ENCODE peak calls at places on chromosomes 13 and 19, in four cellular contexts. One of them, this sample, is unnamed.

GRCh38 chr19:7995756-7996155 is 9.7 kb downstream of the ELAVL1 start:
- DNase-seq in GM12878: no peak
- DNase-seq in HL-60: no peak
- DNase-seq in K562: no peak
- DNase-seq in this sample: no peak

GRCh38 chr13:80132741-80133601 is 208.0 kb downstream of the SPRY2 start:
- DNase-seq in HL-60: no peak
- DNase-seq in GM12878: no peak
- DNase-seq in K562: no peak
- DNase-seq in this sample: no peak

GRCh38 chr19:19820774-19821315 is 705 bp downstream of the ZNF506 start:
- DNase-seq in HL-60: peak
- DNase-seq in K562: no peak
- DNase-seq in GM12878: no peak
- DNase-seq in this sample: no peak

GRCh38 chr13:103497404-103497803 is 431.2 kb upstream of the SLC10A2 start:
- DNase-seq in GM12878: no peak
- DNase-seq in K562: no peak
- DNase-seq in HL-60: no peak
- DNase-seq in this sample: no peak

GRCh38 chr13:26184791-26185250 is 37.3 kb downstream of the RNF6 start:
- DNase-seq in K562: peak
- DNase-seq in GM12878: peak
- DNase-seq in HL-60: peak
- DNase-seq in this sample: peak

GRCh38 chr13:33090755-33091454 is 74.7 kb downstream of the KL start:
- DNase-seq in HL-60: no peak
- DNase-seq in GM12878: no peak
- DNase-seq in K562: no peak
- DNase-seq in this sample: no peak

GRCh38 chr19:20259615-20260014 is 92.6 kb downstream of the ZNF486 start:
- DNase-seq in GM12878: no peak
- DNase-seq in K562: no peak
- DNase-seq in HL-60: no peak
- DNase-seq in this sample: no peak

GRCh38 chr19:38173324-38174041 is 50.5 kb downstream of the DPF1 start:
- DNase-seq in HL-60: no peak
- DNase-seq in GM12878: no peak
- DNase-seq in K562: no peak
- DNase-seq in this sample: no peak

GRCh38 chr13:35694031-35694430 is 217.5 kb upstream of the MAB21L1 start:
- DNase-seq in HL-60: no peak
- DNase-seq in GM12878: no peak
- DNase-seq in K562: no peak
- DNase-seq in this sample: no peak

GRCh38 chr19:51440846-51441409 is 17.3 kb downstream of the SIGLEC8 start:
- DNase-seq in HL-60: peak
- DNase-seq in K562: peak
- DNase-seq in GM12878: no peak
- DNase-seq in this sample: no peak

GRCh38 chr19:48509467-48510194 is 2.0 kb downstream of the LMTK3 start:
- DNase-seq in GM12878: no peak
- DNase-seq in K562: peak
- DNase-seq in HL-60: no peak
- DNase-seq in this sample: no peak

GRCh38 chr19:3389876-3390361 is 23.5 kb downstream of the NFIC start:
- DNase-seq in K562: no peak
- DNase-seq in HL-60: no peak
- DNase-seq in GM12878: no peak
- DNase-seq in this sample: no peak

GRCh38 chr13:77544365-77544764 is 8.9 kb downstream of the SCEL start:
- DNase-seq in K562: no peak
- DNase-seq in HL-60: no peak
- DNase-seq in GM12878: no peak
- DNase-seq in this sample: no peak

GRCh38 chr13:31114641-31115040 is 47.1 kb downstream of the HSPH1 start:
- DNase-seq in GM12878: no peak
- DNase-seq in K562: no peak
- DNase-seq in HL-60: no peak
- DNase-seq in this sample: no peak

GRCh38 chr13:40755082-40755755 is 15.8 kb downstream of the MRPS31 start:
- DNase-seq in HL-60: no peak
- DNase-seq in GM12878: no peak
- DNase-seq in K562: no peak
- DNase-seq in this sample: no peak

GRCh38 chr19:29511768-29512167 is 14.0 kb upstream of the VSTM2B start:
- DNase-seq in HL-60: no peak
- DNase-seq in GM12878: no peak
- DNase-seq in K562: no peak
- DNase-seq in this sample: no peak

GRCh38 chr13:49791753-49792549 is 531 bp downstream of the KPNA3 start:
- DNase-seq in K562: peak
- DNase-seq in HL-60: peak
- DNase-seq in GM12878: no peak
- DNase-seq in this sample: peak

GRCh38 chr19:38869160-38869835 is 8.8 kb downstream of the RINL start:
- DNase-seq in GM12878: no peak
- DNase-seq in K562: no peak
- DNase-seq in HL-60: peak
- DNase-seq in this sample: no peak

GRCh38 chr13:113207890-113208423 is 512 bp downstream of the PCID2 start:
- DNase-seq in HL-60: peak
- DNase-seq in GM12878: no peak
- DNase-seq in K562: no peak
- DNase-seq in this sample: no peak

GRCh38 chr19:45564131-45564780 is 20.3 kb downstream of the OPA3 start:
- DNase-seq in K562: no peak
- DNase-seq in HL-60: no peak
- DNase-seq in GM12878: no peak
- DNase-seq in this sample: no peak

GRCh38 chr13:98846521-98846920 is 94.0 kb upstream of the SLC15A1 start:
- DNase-seq in K562: no peak
- DNase-seq in GM12878: no peak
- DNase-seq in HL-60: no peak
- DNase-seq in this sample: no peak

GRCh38 chr13:29527511-29527910 is 68.0 kb downstream of the SLC7A1 start:
- DNase-seq in HL-60: no peak
- DNase-seq in GM12878: no peak
- DNase-seq in K562: no peak
- DNase-seq in this sample: no peak

GRCh38 chr13:94483970-94484369 is 4.5 kb upstream of the DCT start:
- DNase-seq in HL-60: no peak
- DNase-seq in GM12878: no peak
- DNase-seq in K562: no peak
- DNase-seq in this sample: no peak

GRCh38 chr19:6117534-6117933 is 7.2 kb upstream of the RFX2 start:
- DNase-seq in GM12878: no peak
- DNase-seq in K562: no peak
- DNase-seq in HL-60: no peak
- DNase-seq in this sample: no peak

GRCh38 chr19:32098953-32099352 is 246.5 kb upstream of the ZNF507 start:
- DNase-seq in GM12878: no peak
- DNase-seq in K562: no peak
- DNase-seq in HL-60: no peak
- DNase-seq in this sample: no peak

GRCh38 chr19:6343462-6343861 is 10.1 kb upstream of the ACER1 start:
- DNase-seq in K562: peak
- DNase-seq in GM12878: no peak
- DNase-seq in HL-60: no peak
- DNase-seq in this sample: no peak

GRCh38 chr13:82136880-82137279 is 1745.4 kb downstream of the SLITRK1 start:
- DNase-seq in K562: no peak
- DNase-seq in HL-60: no peak
- DNase-seq in GM12878: no peak
- DNase-seq in this sample: no peak

GRCh38 chr13:30241537-30241936 is 65.8 kb downstream of the KATNAL1 start:
- DNase-seq in GM12878: peak
- DNase-seq in K562: no peak
- DNase-seq in HL-60: no peak
- DNase-seq in this sample: no peak

GRCh38 chr19:41887711-41888382 is 4.9 kb downstream of the ARHGEF1 start:
- DNase-seq in GM12878: no peak
- DNase-seq in HL-60: no peak
- DNase-seq in K562: no peak
- DNase-seq in this sample: no peak

GRCh38 chr13:32408296-32408998 is 19.5 kb downstream of the N4BP2L1 start:
- DNase-seq in HL-60: no peak
- DNase-seq in GM12878: no peak
- DNase-seq in K562: no peak
- DNase-seq in this sample: no peak

GRCh38 chr19:14731200-14731599 is 41.4 kb downstream of the ZNF333 start:
- DNase-seq in K562: no peak
- DNase-seq in HL-60: no peak
- DNase-seq in GM12878: no peak
- DNase-seq in this sample: no peak

GRCh38 chr19:44807162-44807561 is 1.7 kb upstream of the BCAM start:
- DNase-seq in K562: peak
- DNase-seq in HL-60: no peak
- DNase-seq in GM12878: no peak
- DNase-seq in this sample: no peak

GRCh38 chr19:7977021-7977722 is 28.3 kb downstream of the ELAVL1 start:
- DNase-seq in HL-60: no peak
- DNase-seq in K562: no peak
- DNase-seq in GM12878: no peak
- DNase-seq in this sample: no peak

DNA sequence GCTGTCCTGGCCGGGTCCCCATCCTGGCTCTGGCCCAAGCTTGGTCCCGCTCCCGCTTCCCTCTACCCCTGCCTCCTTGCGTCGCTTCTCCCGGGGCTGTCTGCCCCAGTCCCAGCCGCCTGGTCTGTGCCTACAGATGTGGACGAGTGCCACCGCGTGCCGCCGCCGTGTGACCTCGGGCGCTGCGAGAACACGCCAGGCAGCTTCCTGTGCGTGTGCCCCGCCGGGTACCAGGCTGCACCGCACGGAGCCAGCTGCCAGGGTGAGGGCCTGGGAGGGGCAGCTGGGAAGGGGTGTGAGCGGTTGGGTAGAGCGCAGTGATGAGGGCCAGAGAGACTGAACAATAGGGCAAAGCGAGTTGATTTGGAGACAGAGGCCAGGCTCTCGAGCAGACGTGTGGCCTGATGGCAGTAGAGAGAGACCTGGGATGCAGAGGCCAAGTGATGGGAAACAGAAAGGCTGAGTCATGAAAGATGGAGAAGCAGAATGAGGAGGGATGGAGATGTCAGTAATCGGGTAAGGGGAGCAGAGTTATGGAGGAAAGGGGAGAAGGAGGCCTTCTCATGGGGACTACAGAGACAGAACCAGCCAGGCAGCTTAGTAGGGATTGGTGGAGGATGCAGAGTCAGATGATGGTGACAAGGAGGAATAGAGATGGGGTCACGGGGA is 9.4 kb downstream of the LTBP4 start:
- DNase-seq in HL-60: peak
- DNase-seq in K562: no peak
- DNase-seq in GM12878: no peak
- DNase-seq in this sample: no peak
- TF ChIP-seq SPI1 in HL-60: no peak
- TF ChIP-seq SPI1 in K562: no peak
- TF ChIP-seq SPI1 in GM12878: no peak
- TF ChIP-seq SPI1 in this sample: no peak

GRCh38 chr13:44436589-44437337 is 63.1 kb downstream of the SERP2 start:
- DNase-seq in GM12878: no peak
- DNase-seq in K562: peak
- DNase-seq in HL-60: peak
- DNase-seq in this sample: no peak
- TF ChIP-seq POLR2AphosphoS5 in GM12878: no peak
- TF ChIP-seq POLR2AphosphoS5 in K562: peak
- TF ChIP-seq POLR2AphosphoS5 in HL-60: no peak
- TF ChIP-seq POLR2AphosphoS5 in this sample: no peak

DNA sequence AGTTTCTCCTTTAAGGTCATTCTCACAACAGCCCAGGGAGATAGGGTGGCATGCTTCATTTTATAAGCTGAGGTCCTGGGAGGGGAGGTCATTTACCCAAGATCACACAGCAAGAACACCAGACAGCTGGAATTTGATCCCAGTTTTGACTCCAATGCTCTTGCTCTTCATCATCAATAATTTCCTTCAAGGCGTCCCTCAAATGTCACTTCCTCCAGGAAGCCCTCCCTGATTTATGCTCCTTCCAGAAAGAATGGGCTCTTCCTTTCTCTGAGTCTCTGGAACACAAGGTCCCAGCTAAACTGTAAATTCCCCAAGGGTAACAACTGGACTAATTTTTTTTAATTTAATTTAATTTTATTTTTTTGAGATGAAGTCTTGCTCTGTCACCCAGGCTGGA is 4.7 kb upstream of the DHX34 start:
- DNase-seq in HL-60: no peak
- DNase-seq in K562: no peak
- DNase-seq in GM12878: no peak
- DNase-seq in this sample: no peak
- TF ChIP-seq SPI1 in HL-60: no peak
- TF ChIP-seq SPI1 in K562: no peak
- TF ChIP-seq SPI1 in GM12878: no peak
- TF ChIP-seq SPI1 in this sample: no peak

DNA sequence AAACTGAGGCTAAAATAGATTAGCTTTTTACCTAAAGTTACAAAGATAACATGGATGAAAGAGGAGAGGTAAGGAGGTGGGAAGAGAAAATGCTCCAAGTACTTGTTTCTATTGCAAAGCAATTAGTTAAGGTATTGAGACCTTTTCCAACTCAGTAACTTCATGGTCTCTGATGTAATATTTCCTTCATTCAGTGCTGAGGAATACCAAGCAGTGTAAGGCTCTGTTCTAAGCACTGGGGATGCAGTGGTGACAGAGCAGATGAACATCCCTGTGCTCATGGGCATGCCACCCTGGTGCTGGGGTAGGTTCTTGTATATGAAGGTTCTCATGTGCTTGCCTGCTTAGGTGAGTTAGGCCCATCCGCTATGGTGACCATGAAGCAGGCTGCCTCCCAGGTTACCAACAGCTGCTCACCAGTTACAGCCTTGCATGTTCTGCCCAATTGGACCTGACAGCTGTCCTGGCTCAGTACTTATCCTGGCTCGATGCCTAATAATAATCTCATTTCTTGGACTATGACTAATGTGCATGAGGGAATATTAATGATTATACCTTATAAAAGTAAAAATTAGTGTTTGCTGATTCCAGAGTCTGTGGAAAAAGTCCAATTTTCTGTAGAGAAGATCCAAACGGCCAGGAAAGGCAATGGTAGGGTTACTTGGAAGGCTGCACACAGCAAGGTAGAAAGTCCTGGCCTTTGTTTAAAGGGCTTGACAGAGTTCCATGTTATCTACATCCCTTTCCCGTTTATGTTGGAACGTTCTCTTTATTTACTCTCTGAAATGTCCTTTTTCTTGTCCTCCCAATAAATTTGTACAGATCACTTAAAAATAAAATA is 48.3 kb downstream of the LATS2 start:
- DNase-seq in K562: no peak
- DNase-seq in HL-60: no peak
- DNase-seq in GM12878: no peak
- DNase-seq in this sample: no peak
- TF ChIP-seq POLR2AphosphoS5 in K562: no peak
- TF ChIP-seq POLR2AphosphoS5 in HL-60: no peak
- TF ChIP-seq POLR2AphosphoS5 in GM12878: no peak
- TF ChIP-seq POLR2AphosphoS5 in this sample: no peak

GRCh38 chr19:54207908-54208783 is 7.5 kb downstream of the RPS9 start:
- DNase-seq in GM12878: peak
- DNase-seq in HL-60: peak
- DNase-seq in K562: peak
- DNase-seq in this sample: no peak
- TF ChIP-seq SPI1 in GM12878: peak
- TF ChIP-seq SPI1 in HL-60: peak
- TF ChIP-seq SPI1 in K562: peak
- TF ChIP-seq SPI1 in this sample: peak

This sample was measured in GM12891.